ENCODE peak calls at places on chromosomes 1 and 21, in five cellular contexts. E is EL; N is fibroblast of mammary gland; D is activated CD4-positive, alpha-beta T cell treated with anti-CD3 and anti-CD28 coated beads for 24 hours; H is hepatic stellate cell. O is an unnamed sample.
A peak's percentile ranks its signal among the peaks of the same experiment; 100 is the strongest.

GRCh38 chr1:208215393-208215792 is 28.8 kb downstream of the PLXNA2 start:
- DNase-seq in D (no peak), E (no peak), N (no peak), H (no peak), O (no peak)

GRCh38 chr1:46248122-46248920 is 758 bp downstream of the RAD54L start:
- DNase-seq in N (peak; percentile 29), E (peak; percentile 66), H (no peak), D (no peak), O (peak; percentile 67)

GRCh38 chr21:32137266-32137665 is 141.6 kb downstream of the MIS18A start:
- DNase-seq in N (no peak), H (no peak), D (no peak), E (peak; percentile 25), O (no peak)

GRCh38 chr1:206495493-206496046 is 11.8 kb upstream of the RASSF5 start:
- DNase-seq in N (no peak), E (no peak), D (no peak), H (peak; percentile 27), O (no peak)

GRCh38 chr1:234989019-234989418 is 139.6 kb downstream of the TOMM20 start:
- DNase-seq in E (peak; percentile 23), H (no peak), N (no peak), D (no peak), O (no peak)

GRCh38 chr1:39497570-39497969 is 6.1 kb downstream of the BMP8A start:
- DNase-seq in N (no peak), E (no peak), D (no peak), H (no peak), O (no peak)

GRCh38 chr1:87208936-87209335 is 119.7 kb upstream of the LMO4 start:
- DNase-seq in N (no peak), H (no peak), E (no peak), D (no peak), O (no peak)

GRCh38 chr1:25875154-25875855 is at the start of gene PAQR7:
- DNase-seq in N (peak; percentile 60), D (peak; percentile 27), H (peak; percentile 62), E (peak; percentile 85), O (peak; percentile 53)

GRCh38 chr1:160410412-160411005 is 10.1 kb downstream of the VANGL2 start:
- DNase-seq in H (no peak), E (no peak), N (no peak), D (no peak), O (no peak)

GRCh38 chr1:202711949-202712635 is 1.8 kb upstream of the SYT2 start:
- DNase-seq in H (no peak), E (no peak), N (no peak), D (no peak), O (no peak)

GRCh38 chr1:156391701-156392100 is 22.7 kb downstream of the RHBG start:
- DNase-seq in H (no peak), D (no peak), N (no peak), E (no peak), O (no peak)

GRCh38 chr1:234776256-234776874 is 166.4 kb upstream of the IRF2BP2 start:
- DNase-seq in N (no peak), D (no peak), H (no peak), E (no peak), O (no peak)

GRCh38 chr1:234237416-234237815 is 135.8 kb upstream of the COA6 start:
- DNase-seq in H (no peak), E (no peak), N (no peak), D (no peak), O (no peak)

GRCh38 chr1:37267111-37267835 is 207.1 kb upstream of the ZC3H12A start:
- DNase-seq in D (no peak), E (peak; percentile 12), H (peak; percentile 28), N (no peak), O (no peak)

GRCh38 chr1:19533626-19534025 is 48.3 kb upstream of the CAPZB start:
- DNase-seq in N (no peak), H (no peak), E (peak; percentile 5), D (no peak), O (no peak)

GRCh38 chr1:7549277-7549676 is 221.8 kb upstream of the VAMP3 start:
- DNase-seq in N (peak; percentile 73), D (peak; percentile 9), H (peak; percentile 76), E (peak; percentile 89), O (no peak)

GRCh38 chr1:43360616-43361015 is 1.8 kb downstream of the CDC20 start:
- DNase-seq in N (no peak), E (peak; percentile 8), H (no peak), D (no peak), O (no peak)

GRCh38 chr21:38208118-38208517 is 48.7 kb upstream of the KCNJ15 start:
- DNase-seq in E (no peak), H (no peak), N (no peak), D (no peak), O (no peak)

GRCh38 chr1:215146252-215146975 is 63.9 kb downstream of the KCNK2 start:
- DNase-seq in N (peak; percentile 67), E (peak; percentile 35), H (no peak), D (no peak), O (no peak)

GRCh38 chr1:32981003-32981909 is 16.6 kb upstream of the RNF19B start:
- DNase-seq in D (peak; percentile 38), H (no peak), E (peak; percentile 89), N (peak; percentile 87), O (peak; percentile 33)

GRCh38 chr1:180623579-180624347 is 8.1 kb upstream of the XPR1 start:
- DNase-seq in D (no peak), N (peak; percentile 41), H (peak; percentile 40), E (peak; percentile 24), O (no peak)

GRCh38 chr1:3548156-3548893 is 63.0 kb downstream of the MEGF6 start:
- DNase-seq in N (peak; percentile 3), E (peak; percentile 93), D (no peak), H (peak; percentile 88), O (no peak)

GRCh38 chr1:11701981-11702803 is 10.7 kb downstream of the DRAXIN start:
- DNase-seq in E (no peak), D (no peak), N (no peak), H (no peak), O (no peak)

GRCh38 chr1:112618114-112618720 is 724 bp downstream of the ST7L start:
- DNase-seq in E (peak; percentile 29), N (peak; percentile 54), D (no peak), H (no peak), O (no peak)

GRCh38 chr1:157199421-157199755 is 61.2 kb upstream of the ETV3 start:
- DNase-seq in E (peak; percentile 6), D (no peak), N (no peak), H (peak; percentile 51), O (no peak)

GRCh38 chr1:27428316-27429028 is 36.0 kb downstream of the GPR3 start:
- DNase-seq in E (no peak), N (no peak), H (no peak), D (no peak), O (no peak)

GRCh38 chr21:45363921-45364463 is 41.0 kb upstream of the COL18A1 start:
- DNase-seq in D (peak; percentile 23), E (peak; percentile 99), H (peak; percentile 97), N (peak; percentile 100), O (peak; percentile 18)

GRCh38 chr1:33866286-33866685 is 2.4 kb downstream of the HMGB4 start:
- DNase-seq in E (no peak), D (no peak), N (peak; percentile 16), H (no peak), O (no peak)

GRCh38 chr1:21707086-21707840 is 38.1 kb upstream of the RAP1GAP start:
- DNase-seq in N (peak; percentile 4), E (no peak), D (no peak), H (no peak), O (no peak)

GRCh38 chr1:168913711-168914463 is 184.9 kb upstream of the DPT start:
- DNase-seq in D (no peak), H (no peak), N (no peak), E (no peak), O (no peak)

GRCh38 chr21:17523007-17523451 is 10.2 kb downstream of the CXADR start:
- DNase-seq in N (no peak), H (no peak), E (no peak), D (no peak), O (no peak)

GRCh38 chr1:101520302-101520701 is 283.5 kb downstream of the S1PR1 start:
- DNase-seq in N (peak; percentile 48), D (no peak), H (peak; percentile 6), E (peak; percentile 47), O (no peak)

GRCh38 chr1:30955448-30956015 is 47.0 kb upstream of the SDC3 start:
- DNase-seq in N (peak; percentile 19), D (no peak), E (peak; percentile 71), H (peak; percentile 44), O (no peak)